ENCODE peak calls at places on chromosomes 7 and 10, in nine cellular contexts. R, B, F, G, V, X, Z, I and C are unnamed samples.

GRCh38 chr7:128890306-128891109 is 20.0 kb downstream of the KCP start:
- DNase-seq in R (no peak), B (no peak), F (peak; percentile 90), G (no peak), V (no peak), X (no peak), Z (no peak), I (peak; percentile 50), C (no peak)

GRCh38 chr10:17835688-17836087 is 26.5 kb downstream of the MRC1 start:
- DNase-seq in R (peak; percentile 91), B (no peak), F (no peak), G (no peak), V (no peak), X (no peak), Z (no peak), I (no peak), C (no peak)

GRCh38 chr10:80462986-80463741 is 9.1 kb downstream of the TSPAN14 start:
- DNase-seq in R (peak; percentile 81), B (no peak), F (no peak), G (no peak), V (no peak), X (no peak), Z (no peak), I (no peak), C (peak; percentile 63)

GRCh38 chr7:155767562-155768437 is 44.5 kb downstream of the SHH start:
- DNase-seq in R (no peak), B (no peak), F (no peak), G (no peak), V (no peak), X (no peak), Z (no peak), I (no peak), C (no peak)

GRCh38 chr10:21499910-21500577 is 25.4 kb downstream of the SKIDA1 start:
- DNase-seq in R (no peak), B (no peak), F (no peak), G (no peak), V (no peak), X (no peak), Z (peak; percentile 51), I (peak; percentile 34), C (no peak)

GRCh38 chr7:119197872-119198527 is 973.5 kb downstream of the ANKRD7 start:
- DNase-seq in R (peak; percentile 31), B (no peak), F (no peak), G (peak; percentile 44), V (peak; percentile 21), X (no peak), Z (peak; percentile 27), I (no peak), C (no peak)

GRCh38 chr7:130273863-130274262 is 7.2 kb downstream of the CPA2 start:
- DNase-seq in R (peak; percentile 68), B (no peak), F (no peak), G (peak; percentile 61), V (no peak), X (peak; percentile 39), Z (no peak), I (no peak), C (no peak)

GRCh38 chr10:89427629-89428028 is 13.3 kb downstream of the IFIT5 start:
- DNase-seq in R (peak; percentile 88), B (no peak), F (no peak), G (no peak), V (no peak), X (no peak), Z (no peak), I (no peak), C (no peak)

GRCh38 chr10:22604314-22605091 is 109.9 kb downstream of the PIP4K2A start:
- DNase-seq in R (no peak), B (no peak), F (no peak), G (no peak), V (no peak), X (no peak), Z (no peak), I (no peak), C (no peak)

GRCh38 chr10:101301111-101301731 is 52.7 kb upstream of the BTRC start:
- DNase-seq in R (peak; percentile 44), B (no peak), F (peak; percentile 50), G (no peak), V (peak; percentile 29), X (no peak), Z (peak; percentile 57), I (peak; percentile 41), C (peak; percentile 67)

GRCh38 chr7:104328970-104329825 is 795 bp downstream of the LHFPL3 start:
- DNase-seq in R (no peak), B (no peak), F (no peak), G (no peak), V (no peak), X (no peak), Z (no peak), I (no peak), C (no peak)

GRCh38 chr10:84237199-84238051 is 3.9 kb downstream of the LRIT1 start:
- DNase-seq in R (no peak), B (no peak), F (peak; percentile 65), G (no peak), V (no peak), X (no peak), Z (no peak), I (peak; percentile 36), C (no peak)

GRCh38 chr7:668139-668871 is 58.2 kb upstream of the DNAAF5 start:
- DNase-seq in R (peak; percentile 85), B (no peak), F (no peak), G (peak; percentile 38), V (peak; percentile 81), X (peak; percentile 74), Z (no peak), I (peak; percentile 35), C (peak; percentile 30)

GRCh38 chr10:71231196-71231595 is 18.8 kb downstream of the UNC5B start:
- DNase-seq in R (no peak), B (no peak), F (no peak), G (no peak), V (no peak), X (no peak), Z (no peak), I (peak; percentile 13), C (peak; percentile 15)

GRCh38 chr10:6430581-6430980 is 149.5 kb downstream of the PRKCQ start:
- DNase-seq in R (no peak), B (no peak), F (no peak), G (no peak), V (no peak), X (no peak), Z (no peak), I (no peak), C (no peak)

GRCh38 chr10:78432582-78432981 is 398.9 kb downstream of the RPS24 start:
- DNase-seq in R (no peak), B (no peak), F (no peak), G (peak; percentile 64), V (no peak), X (no peak), Z (no peak), I (no peak), C (no peak)

GRCh38 chr7:65872776-65873581 is at the start of gene VKORC1L1:
- DNase-seq in R (peak; percentile 89), B (peak; percentile 50), F (peak; percentile 94), G (peak; percentile 80), V (peak; percentile 93), X (peak; percentile 96), Z (peak; percentile 98), I (peak; percentile 97), C (peak; percentile 91)

GRCh38 chr10:93028881-93029280 is 31.7 kb upstream of the CYP26C1 start:
- DNase-seq in R (peak; percentile 67), B (no peak), F (no peak), G (no peak), V (no peak), X (no peak), Z (no peak), I (no peak), C (no peak)

DNA sequence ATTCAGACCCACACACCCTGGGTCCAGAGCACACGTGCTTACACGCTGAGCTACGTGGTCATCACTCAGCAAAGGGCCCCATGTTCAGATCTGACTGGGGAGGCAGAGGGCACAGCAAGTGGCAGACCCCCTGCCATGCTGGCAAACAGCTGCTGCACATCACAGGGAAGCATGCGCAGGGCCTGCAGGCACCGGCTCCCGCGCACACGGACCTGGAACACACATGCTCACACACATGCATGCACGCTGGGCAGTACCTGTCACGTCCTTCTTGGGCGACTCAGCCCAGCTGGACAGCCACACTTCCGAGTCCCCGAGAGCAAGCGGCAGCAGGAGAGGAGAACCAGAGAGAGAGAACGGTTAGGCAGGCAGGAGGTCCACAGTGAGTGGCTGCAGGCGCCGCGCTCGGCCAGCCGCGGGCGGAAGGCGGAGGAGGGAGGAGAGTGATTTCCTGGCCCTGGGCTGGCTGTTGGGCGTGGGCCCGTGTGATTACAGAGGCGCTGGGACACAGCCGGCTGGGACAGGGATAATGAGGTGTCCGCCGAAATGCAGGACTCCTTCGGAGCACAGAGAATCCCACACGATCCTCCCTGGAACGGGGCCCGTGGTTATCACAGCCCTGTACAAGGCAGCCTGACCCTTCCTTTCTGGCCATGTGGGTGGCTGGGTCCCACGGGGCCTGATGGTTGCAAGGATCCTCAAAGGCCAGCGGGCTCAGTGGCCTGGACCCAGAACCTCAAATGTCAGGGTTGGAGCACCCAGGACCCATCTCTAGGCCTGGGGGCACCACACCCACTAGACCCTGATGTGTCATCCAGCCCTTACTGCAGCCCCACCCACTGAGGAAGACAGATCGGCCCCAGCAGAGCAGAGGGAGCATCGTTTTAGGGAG is 175.1 kb downstream of the NEURL1 start:
- DNase-seq in R (peak; percentile 55), B (no peak), F (peak; percentile 71), G (peak; percentile 65), V (no peak), X (peak; percentile 86), Z (peak; percentile 55), I (peak; percentile 90), C (peak; percentile 71)
- TF ChIP-seq POLR2A in R (peak; percentile 55), B (no peak), F (peak; percentile 69), G (no peak), V (no peak), X (peak; percentile 25), Z (no peak), I (no peak), C (no peak)

GRCh38 chr10:60570272-60570865 is 180.7 kb upstream of the ANK3 start:
- DNase-seq in R (no peak), B (no peak), F (no peak), G (no peak), V (no peak), X (no peak), Z (no peak), I (no peak), C (no peak)
- H3K36me3 ChIP-seq in R (no peaks in the 10 kb centered on the region), B (no peaks in the 10 kb centered on the region), F (no peaks in the 10 kb centered on the region), G (no peaks in the 10 kb centered on the region), V (no peaks in the 10 kb centered on the region), X (no peaks in the 10 kb centered on the region), Z (no peaks in the 10 kb centered on the region), I (no peaks in the 10 kb centered on the region), C (no peaks in the 10 kb centered on the region)

DNA sequence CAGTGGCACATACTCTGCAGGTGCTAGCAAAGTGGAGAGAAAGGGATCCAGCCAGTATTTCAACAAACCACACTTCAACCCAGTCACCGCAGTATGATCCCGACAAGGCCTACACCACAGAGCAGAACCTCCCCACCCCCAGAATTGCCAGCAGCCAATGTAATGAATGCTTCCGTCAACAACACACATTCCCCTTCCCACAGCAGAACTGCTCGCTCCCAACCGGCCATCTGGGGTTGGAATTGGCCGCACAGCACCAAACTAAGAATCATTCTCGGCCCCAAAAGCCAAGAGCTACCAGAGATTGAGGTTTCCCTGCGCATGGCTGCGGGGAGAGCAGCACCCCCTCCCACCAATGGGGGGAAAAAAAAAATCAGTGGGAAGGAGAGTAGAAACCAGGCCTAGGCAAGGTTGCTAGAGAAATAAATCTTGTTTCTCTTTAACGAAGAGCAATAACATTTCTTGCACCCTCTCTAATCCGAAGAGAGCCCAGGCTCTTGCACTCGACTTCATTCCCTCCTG is 1.1 kb downstream of the WASL start:
- DNase-seq in R (peak; percentile 88), B (no peak), F (peak; percentile 34), G (peak; percentile 34), V (peak; percentile 75), X (peak; percentile 18), Z (peak; percentile 63), I (peak; percentile 59), C (peak; percentile 32)
- TF ChIP-seq POLR2A in R (no peak), B (no peak), F (peak; percentile 67), G (peak; percentile 36), V (peak; percentile 65), X (no peak), Z (peak; percentile 57), I (peak; percentile 21), C (peak; percentile 25)

GRCh38 chr10:43939389-43939938 is 290.8 kb upstream of the ZNF32 start:
- DNase-seq in R (no peak), B (no peak), F (no peak), G (no peak), V (no peak), X (no peak), Z (no peak), I (no peak), C (no peak)
- H3K36me3 ChIP-seq in R (no peaks in the 10 kb centered on the region), B (no peaks in the 10 kb centered on the region), F (no peaks in the 10 kb centered on the region), G (no peaks in the 10 kb centered on the region), V (no peaks in the 10 kb centered on the region), X (no peaks in the 10 kb centered on the region), Z (no peaks in the 10 kb centered on the region), I (no peaks in the 10 kb centered on the region), C (no peaks in the 10 kb centered on the region)